ENCODE peak calls at places on chromosomes 11 and 22, in ten cellular contexts. I is H9; E is retinal pigment epithelial cell; R is activated T-helper 1 cell treated with anti-CD3 and anti-CD28 coated beads, Interleukin-12 subunit alpha, Interleukin-12 subunit beta, Interleukin-2, Interleukin-4 antibody, amounts not matched to agents 30 ng/mL and 10 ng/mL and 1 ng/mL, durations not matched to agents 14 hours and 24 hours and 36 hours; C is GM10248; O is cerebellar cortex; W is ecto neural progenitor cell; L is hepatic stellate cell; H is adrenal gland; N is cardiac fibroblast. Q is an unnamed sample.

GRCh38 chr22:23062616-23063538 is 7.4 kb upstream of the GNAZ start:
- DNase-seq in W (no peak), O (no peak), R (no peak), E (no peak), N (no peak), L (no peak), C (peak), I (peak), H (no peak), Q (no peak)

GRCh38 chr11:11805228-11805627 is 36.5 kb upstream of the USP47 start:
- DNase-seq in I (no peak), H (no peak), N (no peak), L (no peak), R (no peak), C (no peak), O (no peak), W (no peak), E (no peak), Q (no peak)

GRCh38 chr22:19878461-19879247 is 24.0 kb upstream of the GNB1L start:
- DNase-seq in I (no peak), W (peak), C (no peak), R (no peak), E (no peak), H (peak), N (no peak), O (no peak), L (peak), Q (peak)

GRCh38 chr11:131430466-131431176 is 60.2 kb downstream of the NTM start:
- DNase-seq in I (no peak), O (no peak), R (no peak), N (peak), W (peak), L (no peak), H (peak), E (no peak), C (no peak), Q (no peak)

GRCh38 chr11:96218901-96219300 is 124.1 kb downstream of the MAML2 start:
- DNase-seq in N (no peak), H (no peak), O (no peak), W (no peak), E (no peak), I (no peak), L (no peak), R (no peak), C (no peak), Q (no peak)

GRCh38 chr22:28314959-28315358 is 364.7 kb downstream of the TTC28 start:
- DNase-seq in L (no peak), W (no peak), I (no peak), C (no peak), N (no peak), R (no peak), E (no peak), O (no peak), H (no peak), Q (no peak)

GRCh38 chr11:82747471-82747870 is 13.8 kb upstream of the FAM181B start:
- DNase-seq in W (no peak), I (no peak), C (no peak), R (no peak), H (no peak), E (no peak), N (no peak), L (no peak), O (no peak), Q (no peak)

GRCh38 chr11:95363710-95364109 is 132.7 kb upstream of the SESN3 start:
- DNase-seq in H (no peak), L (no peak), W (peak), N (no peak), E (no peak), R (no peak), I (peak), C (no peak), O (no peak), Q (no peak)

GRCh38 chr22:46057762-46058420 is 80.9 kb upstream of the WNT7B start:
- DNase-seq in E (no peak), R (peak), C (peak), O (no peak), N (peak), W (no peak), H (peak), L (peak), I (peak), Q (peak)

GRCh38 chr11:132312161-132312560 is 941.7 kb downstream of the NTM start:
- DNase-seq in W (no peak), R (no peak), I (no peak), E (peak), C (no peak), H (no peak), L (no peak), N (peak), O (no peak), Q (no peak)

GRCh38 chr11:95728790-95729189 is 60.8 kb downstream of the FAM76B start:
- DNase-seq in W (no peak), O (no peak), N (no peak), R (no peak), H (no peak), E (no peak), C (no peak), I (no peak), L (no peak), Q (no peak)

GRCh38 chr11:65381721-65382035 is 768 bp downstream of the SLC25A45 start:
- DNase-seq in W (no peak), L (peak), H (no peak), R (peak), E (no peak), C (no peak), N (peak), I (no peak), O (peak), Q (no peak)

GRCh38 chr22:46084943-46085830 is 65.1 kb upstream of the PPARA start:
- DNase-seq in L (peak), R (no peak), I (no peak), C (no peak), H (peak), E (no peak), N (peak), W (no peak), O (peak), Q (no peak)

GRCh38 chr11:60193687-60194433 is 11.0 kb upstream of the MS4A6A start:
- DNase-seq in W (peak), C (peak), E (no peak), O (peak), N (peak), I (peak), R (peak), H (peak), L (peak), Q (peak)

GRCh38 chr11:57460017-57460755 is at the start of gene RTN4RL2:
- DNase-seq in W (peak), C (peak), N (peak), L (peak), O (peak), E (no peak), H (peak), I (peak), R (no peak), Q (no peak)

GRCh38 chr11:19673924-19674390 is 38.7 kb upstream of the NAV2 start:
- DNase-seq in C (no peak), O (peak), L (no peak), E (no peak), H (no peak), I (peak), W (peak), N (peak), R (no peak), Q (no peak)

GRCh38 chr11:61814242-61814957 is 2.4 kb downstream of the FADS1 start:
- DNase-seq in H (no peak), L (no peak), W (peak), I (peak), N (peak), C (peak), O (peak), R (peak), E (no peak), Q (no peak)

GRCh38 chr22:42754658-42755057 is 34.0 kb upstream of the A4GALT start:
- DNase-seq in L (no peak), W (no peak), I (no peak), R (no peak), C (no peak), O (no peak), N (peak), E (peak), H (peak), Q (peak)

GRCh38 chr11:113841691-113842090 is 33.7 kb downstream of the USP28 start:
- DNase-seq in L (no peak), C (peak), H (no peak), I (no peak), N (no peak), O (no peak), E (no peak), R (no peak), W (no peak), Q (no peak)

GRCh38 chr11:3225826-3226750 is 6.1 kb downstream of the MRGPRE start:
- DNase-seq in O (no peak), L (no peak), I (no peak), W (no peak), H (peak), N (no peak), C (no peak), E (no peak), R (no peak), Q (no peak)

GRCh38 chr11:117946196-117946841 is 17.1 kb upstream of the TMPRSS13 start:
- DNase-seq in N (no peak), W (peak), O (no peak), R (no peak), L (no peak), E (no peak), C (no peak), H (no peak), I (no peak), Q (no peak)

GRCh38 chr11:15291885-15292284 is 177.2 kb downstream of the INSC start:
- DNase-seq in R (no peak), E (no peak), C (no peak), O (peak), H (no peak), I (no peak), N (no peak), W (no peak), L (no peak), Q (no peak)

GRCh38 chr22:24948356-24949202 is 2.1 kb upstream of the LHFPL7 start:
- DNase-seq in C (no peak), L (no peak), R (no peak), O (no peak), W (no peak), H (no peak), I (peak), N (no peak), E (no peak), Q (no peak)

GRCh38 chr11:116379185-116379828 is 393.5 kb downstream of the BUD13 start:
- DNase-seq in I (peak), R (no peak), N (peak), H (peak), O (no peak), C (no peak), L (no peak), E (no peak), W (peak), Q (no peak)

GRCh38 chr11:35393093-35393492 is 26.3 kb downstream of the SLC1A2 start:
- DNase-seq in H (no peak), E (no peak), C (no peak), L (no peak), N (no peak), W (no peak), O (no peak), R (no peak), I (no peak), Q (no peak)

GRCh38 chr11:27158763-27159679 is 118.4 kb downstream of the BBOX1 start:
- DNase-seq in W (peak), L (peak), N (peak), R (no peak), E (peak), I (peak), H (peak), C (peak), O (peak), Q (no peak)

GRCh38 chr11:114762437-114762836 is 84.1 kb downstream of the NXPE2 start:
- DNase-seq in C (no peak), N (peak), R (no peak), W (peak), H (peak), L (peak), I (peak), E (no peak), O (peak), Q (no peak)

GRCh38 chr11:13465909-13466371 is 2.9 kb upstream of the BTBD10 start:
- DNase-seq in C (peak), I (no peak), L (peak), O (peak), R (no peak), N (peak), W (no peak), E (no peak), H (peak), Q (no peak)

GRCh38 chr22:22759371-22759770 is 115.0 kb downstream of the GGTLC2 start:
- DNase-seq in N (no peak), C (no peak), R (no peak), H (no peak), L (no peak), O (no peak), W (no peak), E (no peak), I (no peak), Q (no peak)

GRCh38 chr22:30781271-30781875 is 86.7 kb downstream of the OSBP2 start:
- DNase-seq in N (no peak), W (no peak), H (no peak), I (no peak), L (no peak), R (no peak), O (no peak), E (no peak), C (no peak), Q (no peak)

GRCh38 chr11:11535611-11536010 is 86.2 kb downstream of the GALNT18 start:
- DNase-seq in C (no peak), O (no peak), H (no peak), E (no peak), W (no peak), L (no peak), N (no peak), R (no peak), I (peak), Q (no peak)

GRCh38 chr11:38562562-38562961 is 1964.5 kb upstream of the RAG2 start:
- DNase-seq in R (no peak), L (no peak), O (no peak), N (no peak), W (no peak), H (no peak), C (no peak), I (no peak), E (no peak), Q (no peak)

GRCh38 chr11:1086171-1087102 is 11.8 kb downstream of the MUC2 start:
- DNase-seq in R (no peak), H (peak), E (no peak), L (no peak), I (no peak), O (no peak), W (no peak), N (no peak), C (no peak), Q (peak)

GRCh38 chr11:118437046-118437735 is 899 bp downstream of the KMT2A start:
- DNase-seq in O (peak), R (peak), I (peak), W (peak), E (no peak), N (no peak), H (peak), C (peak), L (peak), Q (peak)

GRCh38 chr22:17980638-17981051 is 43.7 kb downstream of the MICAL3 start:
- DNase-seq in H (peak), C (no peak), L (peak), N (peak), W (no peak), I (no peak), R (peak), E (no peak), O (no peak), Q (no peak)

GRCh38 chr22:29216873-29217666 is 11.4 kb downstream of the EMID1 start:
- DNase-seq in O (no peak), I (peak), E (no peak), C (no peak), N (peak), L (no peak), W (no peak), R (no peak), H (peak), Q (peak)

GRCh38 chr22:21450320-21450831 is 16.8 kb upstream of the TMEM191C start:
- DNase-seq in O (no peak), H (no peak), E (no peak), W (no peak), I (peak), N (no peak), R (no peak), C (no peak), L (no peak), Q (no peak)

GRCh38 chr22:39664485-39665200 is 94.1 kb downstream of the CACNA1I start:
- DNase-seq in I (peak), O (no peak), R (no peak), H (no peak), N (no peak), E (no peak), C (peak), L (no peak), W (peak), Q (no peak)

GRCh38 chr22:50034126-50035081 is 21.8 kb upstream of the IL17REL start:
- DNase-seq in E (no peak), O (no peak), N (no peak), H (no peak), I (no peak), W (no peak), R (no peak), C (no peak), L (no peak), Q (no peak)

GRCh38 chr11:8287297-8288070 is 23.8 kb upstream of the LMO1 start:
- DNase-seq in W (peak), I (no peak), N (no peak), C (no peak), O (no peak), H (no peak), E (no peak), L (no peak), R (no peak), Q (peak)